ENCODE peak calls at places on chromosome 7, in five cellular contexts. One of them, this sample, is unnamed.

GRCh38 chr7:106504620-106505019 is 156.3 kb downstream of the CCDC71L start:
- DNase-seq in activated CD8-positive, alpha-beta T cell treated with anti-CD3 and anti-CD28 coated beads, Interleukin-2, amount 10 ng/mL, durations not matched to agents 7 days and 5 days: no peak
- DNase-seq in stimulated activated CD4-positive, alpha-beta T cell treated with anti-CD3 and anti-CD28 coated beads, Interleukin-1b, Interleukin-23, amount 100 ng/mL, for 24 hours: no peak
- DNase-seq in AG10803: no peak
- DNase-seq in posterior cingulate gyrus: no peak
- DNase-seq in this sample: no peak

GRCh38 chr7:16982640-16983103 is 100.9 kb upstream of the AGR3 start:
- DNase-seq in stimulated activated CD4-positive, alpha-beta T cell treated with anti-CD3 and anti-CD28 coated beads, Interleukin-1b, Interleukin-23, amount 100 ng/mL, for 24 hours: no peak
- DNase-seq in AG10803: peak
- DNase-seq in posterior cingulate gyrus: no peak
- DNase-seq in activated CD8-positive, alpha-beta T cell treated with anti-CD3 and anti-CD28 coated beads, Interleukin-2, amount 10 ng/mL, durations not matched to agents 7 days and 5 days: peak
- DNase-seq in this sample: peak

GRCh38 chr7:49773082-49773938 is at the start of gene VWC2:
- DNase-seq in posterior cingulate gyrus: no peak
- DNase-seq in stimulated activated CD4-positive, alpha-beta T cell treated with anti-CD3 and anti-CD28 coated beads, Interleukin-1b, Interleukin-23, amount 100 ng/mL, for 24 hours: no peak
- DNase-seq in activated CD8-positive, alpha-beta T cell treated with anti-CD3 and anti-CD28 coated beads, Interleukin-2, amount 10 ng/mL, durations not matched to agents 7 days and 5 days: no peak
- DNase-seq in AG10803: no peak
- DNase-seq in this sample: no peak

GRCh38 chr7:100962537-100962936 is 6.8 kb upstream of the MUC12 start:
- DNase-seq in stimulated activated CD4-positive, alpha-beta T cell treated with anti-CD3 and anti-CD28 coated beads, Interleukin-1b, Interleukin-23, amount 100 ng/mL, for 24 hours: no peak
- DNase-seq in posterior cingulate gyrus: no peak
- DNase-seq in AG10803: no peak
- DNase-seq in activated CD8-positive, alpha-beta T cell treated with anti-CD3 and anti-CD28 coated beads, Interleukin-2, amount 10 ng/mL, durations not matched to agents 7 days and 5 days: no peak
- DNase-seq in this sample: no peak

GRCh38 chr7:83806538-83806937 is 157.6 kb upstream of the SEMA3E start:
- DNase-seq in AG10803: no peak
- DNase-seq in posterior cingulate gyrus: no peak
- DNase-seq in activated CD8-positive, alpha-beta T cell treated with anti-CD3 and anti-CD28 coated beads, Interleukin-2, amount 10 ng/mL, durations not matched to agents 7 days and 5 days: no peak
- DNase-seq in stimulated activated CD4-positive, alpha-beta T cell treated with anti-CD3 and anti-CD28 coated beads, Interleukin-1b, Interleukin-23, amount 100 ng/mL, for 24 hours: no peak
- DNase-seq in this sample: no peak

GRCh38 chr7:80392229-80393169 is 119.4 kb downstream of the GNAT3 start:
- DNase-seq in AG10803: peak
- DNase-seq in posterior cingulate gyrus: no peak
- DNase-seq in stimulated activated CD4-positive, alpha-beta T cell treated with anti-CD3 and anti-CD28 coated beads, Interleukin-1b, Interleukin-23, amount 100 ng/mL, for 24 hours: no peak
- DNase-seq in activated CD8-positive, alpha-beta T cell treated with anti-CD3 and anti-CD28 coated beads, Interleukin-2, amount 10 ng/mL, durations not matched to agents 7 days and 5 days: no peak
- DNase-seq in this sample: peak

GRCh38 chr7:66187894-66188293 is 17.2 kb upstream of the TPST1 start:
- DNase-seq in stimulated activated CD4-positive, alpha-beta T cell treated with anti-CD3 and anti-CD28 coated beads, Interleukin-1b, Interleukin-23, amount 100 ng/mL, for 24 hours: no peak
- DNase-seq in AG10803: peak
- DNase-seq in posterior cingulate gyrus: no peak
- DNase-seq in activated CD8-positive, alpha-beta T cell treated with anti-CD3 and anti-CD28 coated beads, Interleukin-2, amount 10 ng/mL, durations not matched to agents 7 days and 5 days: no peak
- DNase-seq in this sample: no peak

GRCh38 chr7:29269941-29270340 is 75.4 kb downstream of the CHN2 start:
- DNase-seq in stimulated activated CD4-positive, alpha-beta T cell treated with anti-CD3 and anti-CD28 coated beads, Interleukin-1b, Interleukin-23, amount 100 ng/mL, for 24 hours: no peak
- DNase-seq in AG10803: no peak
- DNase-seq in activated CD8-positive, alpha-beta T cell treated with anti-CD3 and anti-CD28 coated beads, Interleukin-2, amount 10 ng/mL, durations not matched to agents 7 days and 5 days: no peak
- DNase-seq in posterior cingulate gyrus: no peak
- DNase-seq in this sample: no peak

GRCh38 chr7:771241-772004 is 44.3 kb upstream of the PRKAR1B start:
- DNase-seq in posterior cingulate gyrus: peak
- DNase-seq in activated CD8-positive, alpha-beta T cell treated with anti-CD3 and anti-CD28 coated beads, Interleukin-2, amount 10 ng/mL, durations not matched to agents 7 days and 5 days: no peak
- DNase-seq in stimulated activated CD4-positive, alpha-beta T cell treated with anti-CD3 and anti-CD28 coated beads, Interleukin-1b, Interleukin-23, amount 100 ng/mL, for 24 hours: no peak
- DNase-seq in AG10803: peak
- DNase-seq in this sample: no peak

GRCh38 chr7:157276091-157276561 is 60.7 kb upstream of the DNAJB6 start:
- DNase-seq in AG10803: no peak
- DNase-seq in stimulated activated CD4-positive, alpha-beta T cell treated with anti-CD3 and anti-CD28 coated beads, Interleukin-1b, Interleukin-23, amount 100 ng/mL, for 24 hours: no peak
- DNase-seq in posterior cingulate gyrus: no peak
- DNase-seq in activated CD8-positive, alpha-beta T cell treated with anti-CD3 and anti-CD28 coated beads, Interleukin-2, amount 10 ng/mL, durations not matched to agents 7 days and 5 days: no peak
- DNase-seq in this sample: no peak

GRCh38 chr7:47337531-47337930 is 244.4 kb downstream of the TNS3 start:
- DNase-seq in activated CD8-positive, alpha-beta T cell treated with anti-CD3 and anti-CD28 coated beads, Interleukin-2, amount 10 ng/mL, durations not matched to agents 7 days and 5 days: no peak
- DNase-seq in AG10803: no peak
- DNase-seq in stimulated activated CD4-positive, alpha-beta T cell treated with anti-CD3 and anti-CD28 coated beads, Interleukin-1b, Interleukin-23, amount 100 ng/mL, for 24 hours: no peak
- DNase-seq in posterior cingulate gyrus: peak
- DNase-seq in this sample: no peak

GRCh38 chr7:93890464-93891068 is at the start of gene TFPI2:
- DNase-seq in stimulated activated CD4-positive, alpha-beta T cell treated with anti-CD3 and anti-CD28 coated beads, Interleukin-1b, Interleukin-23, amount 100 ng/mL, for 24 hours: no peak
- DNase-seq in activated CD8-positive, alpha-beta T cell treated with anti-CD3 and anti-CD28 coated beads, Interleukin-2, amount 10 ng/mL, durations not matched to agents 7 days and 5 days: peak
- DNase-seq in posterior cingulate gyrus: peak
- DNase-seq in AG10803: peak
- DNase-seq in this sample: no peak

GRCh38 chr7:1520574-1521234 is 9.8 kb upstream of the MAFK start:
- DNase-seq in activated CD8-positive, alpha-beta T cell treated with anti-CD3 and anti-CD28 coated beads, Interleukin-2, amount 10 ng/mL, durations not matched to agents 7 days and 5 days: no peak
- DNase-seq in stimulated activated CD4-positive, alpha-beta T cell treated with anti-CD3 and anti-CD28 coated beads, Interleukin-1b, Interleukin-23, amount 100 ng/mL, for 24 hours: no peak
- DNase-seq in AG10803: no peak
- DNase-seq in posterior cingulate gyrus: no peak
- DNase-seq in this sample: no peak

GRCh38 chr7:150860291-150860977 is 8.1 kb downstream of the AOC1 start:
- DNase-seq in stimulated activated CD4-positive, alpha-beta T cell treated with anti-CD3 and anti-CD28 coated beads, Interleukin-1b, Interleukin-23, amount 100 ng/mL, for 24 hours: no peak
- DNase-seq in activated CD8-positive, alpha-beta T cell treated with anti-CD3 and anti-CD28 coated beads, Interleukin-2, amount 10 ng/mL, durations not matched to agents 7 days and 5 days: peak
- DNase-seq in AG10803: no peak
- DNase-seq in posterior cingulate gyrus: no peak
- DNase-seq in this sample: no peak

GRCh38 chr7:30921951-30922401 is 10.3 kb downstream of the AQP1 start:
- DNase-seq in activated CD8-positive, alpha-beta T cell treated with anti-CD3 and anti-CD28 coated beads, Interleukin-2, amount 10 ng/mL, durations not matched to agents 7 days and 5 days: no peak
- DNase-seq in stimulated activated CD4-positive, alpha-beta T cell treated with anti-CD3 and anti-CD28 coated beads, Interleukin-1b, Interleukin-23, amount 100 ng/mL, for 24 hours: no peak
- DNase-seq in posterior cingulate gyrus: peak
- DNase-seq in AG10803: no peak
- DNase-seq in this sample: no peak

GRCh38 chr7:139036901-139037300 is 1.1 kb upstream of the ZC3HAV1L start:
- DNase-seq in stimulated activated CD4-positive, alpha-beta T cell treated with anti-CD3 and anti-CD28 coated beads, Interleukin-1b, Interleukin-23, amount 100 ng/mL, for 24 hours: no peak
- DNase-seq in activated CD8-positive, alpha-beta T cell treated with anti-CD3 and anti-CD28 coated beads, Interleukin-2, amount 10 ng/mL, durations not matched to agents 7 days and 5 days: no peak
- DNase-seq in posterior cingulate gyrus: no peak
- DNase-seq in AG10803: no peak
- DNase-seq in this sample: no peak

GRCh38 chr7:127035203-127035849 is 217.4 kb downstream of the GRM8 start:
- DNase-seq in activated CD8-positive, alpha-beta T cell treated with anti-CD3 and anti-CD28 coated beads, Interleukin-2, amount 10 ng/mL, durations not matched to agents 7 days and 5 days: no peak
- DNase-seq in stimulated activated CD4-positive, alpha-beta T cell treated with anti-CD3 and anti-CD28 coated beads, Interleukin-1b, Interleukin-23, amount 100 ng/mL, for 24 hours: no peak
- DNase-seq in posterior cingulate gyrus: no peak
- DNase-seq in AG10803: no peak
- DNase-seq in this sample: no peak

GRCh38 chr7:54932818-54933543 is 85.8 kb upstream of the EGFR start:
- DNase-seq in posterior cingulate gyrus: peak
- DNase-seq in AG10803: peak
- DNase-seq in stimulated activated CD4-positive, alpha-beta T cell treated with anti-CD3 and anti-CD28 coated beads, Interleukin-1b, Interleukin-23, amount 100 ng/mL, for 24 hours: no peak
- DNase-seq in activated CD8-positive, alpha-beta T cell treated with anti-CD3 and anti-CD28 coated beads, Interleukin-2, amount 10 ng/mL, durations not matched to agents 7 days and 5 days: no peak
- DNase-seq in this sample: peak

GRCh38 chr7:88184848-88185304 is 35.0 kb downstream of the SRI start:
- DNase-seq in AG10803: peak
- DNase-seq in activated CD8-positive, alpha-beta T cell treated with anti-CD3 and anti-CD28 coated beads, Interleukin-2, amount 10 ng/mL, durations not matched to agents 7 days and 5 days: no peak
- DNase-seq in stimulated activated CD4-positive, alpha-beta T cell treated with anti-CD3 and anti-CD28 coated beads, Interleukin-1b, Interleukin-23, amount 100 ng/mL, for 24 hours: no peak
- DNase-seq in posterior cingulate gyrus: no peak
- DNase-seq in this sample: no peak

GRCh38 chr7:146660839-146661238 is 544.2 kb downstream of the CNTNAP2 start:
- DNase-seq in stimulated activated CD4-positive, alpha-beta T cell treated with anti-CD3 and anti-CD28 coated beads, Interleukin-1b, Interleukin-23, amount 100 ng/mL, for 24 hours: no peak
- DNase-seq in activated CD8-positive, alpha-beta T cell treated with anti-CD3 and anti-CD28 coated beads, Interleukin-2, amount 10 ng/mL, durations not matched to agents 7 days and 5 days: no peak
- DNase-seq in AG10803: no peak
- DNase-seq in posterior cingulate gyrus: no peak
- DNase-seq in this sample: no peak

GRCh38 chr7:33667261-33667660 is 238.1 kb upstream of the BMPER start:
- DNase-seq in activated CD8-positive, alpha-beta T cell treated with anti-CD3 and anti-CD28 coated beads, Interleukin-2, amount 10 ng/mL, durations not matched to agents 7 days and 5 days: no peak
- DNase-seq in posterior cingulate gyrus: no peak
- DNase-seq in stimulated activated CD4-positive, alpha-beta T cell treated with anti-CD3 and anti-CD28 coated beads, Interleukin-1b, Interleukin-23, amount 100 ng/mL, for 24 hours: no peak
- DNase-seq in AG10803: peak
- DNase-seq in this sample: no peak

GRCh38 chr7:120760851-120761250 is 97.1 kb downstream of the TSPAN12 start:
- DNase-seq in stimulated activated CD4-positive, alpha-beta T cell treated with anti-CD3 and anti-CD28 coated beads, Interleukin-1b, Interleukin-23, amount 100 ng/mL, for 24 hours: no peak
- DNase-seq in activated CD8-positive, alpha-beta T cell treated with anti-CD3 and anti-CD28 coated beads, Interleukin-2, amount 10 ng/mL, durations not matched to agents 7 days and 5 days: no peak
- DNase-seq in posterior cingulate gyrus: no peak
- DNase-seq in AG10803: no peak
- DNase-seq in this sample: no peak

GRCh38 chr7:1975581-1975980 is 257.2 kb downstream of the MAD1L1 start:
- DNase-seq in activated CD8-positive, alpha-beta T cell treated with anti-CD3 and anti-CD28 coated beads, Interleukin-2, amount 10 ng/mL, durations not matched to agents 7 days and 5 days: no peak
- DNase-seq in stimulated activated CD4-positive, alpha-beta T cell treated with anti-CD3 and anti-CD28 coated beads, Interleukin-1b, Interleukin-23, amount 100 ng/mL, for 24 hours: no peak
- DNase-seq in posterior cingulate gyrus: peak
- DNase-seq in AG10803: no peak
- DNase-seq in this sample: no peak

GRCh38 chr7:142739927-142740492 is 9.3 kb upstream of the PRSS1 start:
- DNase-seq in activated CD8-positive, alpha-beta T cell treated with anti-CD3 and anti-CD28 coated beads, Interleukin-2, amount 10 ng/mL, durations not matched to agents 7 days and 5 days: no peak
- DNase-seq in AG10803: no peak
- DNase-seq in posterior cingulate gyrus: no peak
- DNase-seq in stimulated activated CD4-positive, alpha-beta T cell treated with anti-CD3 and anti-CD28 coated beads, Interleukin-1b, Interleukin-23, amount 100 ng/mL, for 24 hours: no peak
- DNase-seq in this sample: no peak

GRCh38 chr7:146635200-146636032 is 518.8 kb downstream of the CNTNAP2 start:
- DNase-seq in AG10803: no peak
- DNase-seq in stimulated activated CD4-positive, alpha-beta T cell treated with anti-CD3 and anti-CD28 coated beads, Interleukin-1b, Interleukin-23, amount 100 ng/mL, for 24 hours: no peak
- DNase-seq in activated CD8-positive, alpha-beta T cell treated with anti-CD3 and anti-CD28 coated beads, Interleukin-2, amount 10 ng/mL, durations not matched to agents 7 days and 5 days: no peak
- DNase-seq in posterior cingulate gyrus: no peak
- DNase-seq in this sample: no peak

GRCh38 chr7:109694122-109694521 is 1124.4 kb downstream of the DNAJB9 start:
- DNase-seq in stimulated activated CD4-positive, alpha-beta T cell treated with anti-CD3 and anti-CD28 coated beads, Interleukin-1b, Interleukin-23, amount 100 ng/mL, for 24 hours: no peak
- DNase-seq in AG10803: no peak
- DNase-seq in activated CD8-positive, alpha-beta T cell treated with anti-CD3 and anti-CD28 coated beads, Interleukin-2, amount 10 ng/mL, durations not matched to agents 7 days and 5 days: no peak
- DNase-seq in posterior cingulate gyrus: no peak
- DNase-seq in this sample: no peak

GRCh38 chr7:143395187-143396149 is 13.2 kb downstream of the EPHA1 start:
- DNase-seq in activated CD8-positive, alpha-beta T cell treated with anti-CD3 and anti-CD28 coated beads, Interleukin-2, amount 10 ng/mL, durations not matched to agents 7 days and 5 days: no peak
- DNase-seq in stimulated activated CD4-positive, alpha-beta T cell treated with anti-CD3 and anti-CD28 coated beads, Interleukin-1b, Interleukin-23, amount 100 ng/mL, for 24 hours: no peak
- DNase-seq in posterior cingulate gyrus: peak
- DNase-seq in AG10803: no peak
- DNase-seq in this sample: no peak